ENCODE peak calls at places on chromosomes 5 and 9, in eight cellular contexts. U, X, A, S, Z, M, P and I are unnamed samples.

GRCh38 chr5:181138258-181138657 is 7.3 kb upstream of the OR2V1 start:
- DNase-seq in X (no peak), S (no peak), M (no peak), P (no peak), U (no peak), Z (peak), A (no peak), I (peak)

GRCh38 chr5:138661342-138661975 is 86.3 kb upstream of the HSPA9 start:
- DNase-seq in A (no peak), U (no peak), S (no peak), Z (no peak), P (no peak), X (no peak), M (no peak), I (no peak)

GRCh38 chr5:96080557-96080956 is 118.9 kb upstream of the ELL2 start:
- DNase-seq in M (no peak), P (no peak), U (no peak), A (no peak), Z (peak), X (no peak), S (peak), I (peak)

GRCh38 chr9:117178596-117179111 is 236.2 kb downstream of the ASTN2 start:
- DNase-seq in A (no peak), U (no peak), Z (no peak), P (no peak), X (no peak), M (no peak), S (no peak), I (no peak)

GRCh38 chr5:109105631-109106267 is 304.0 kb downstream of the PJA2 start:
- DNase-seq in Z (peak), P (no peak), U (no peak), A (no peak), M (no peak), S (peak), X (no peak), I (peak)

GRCh38 chr5:76388791-76389512 is 14.1 kb upstream of the IQGAP2 start:
- DNase-seq in P (no peak), Z (no peak), M (no peak), S (no peak), U (no peak), X (no peak), A (no peak), I (no peak)

GRCh38 chr9:32635362-32635761 is at the start of gene TAF1L:
- DNase-seq in M (no peak), Z (no peak), A (no peak), S (no peak), P (no peak), X (no peak), U (no peak), I (no peak)

GRCh38 chr9:8365029-8365428 is 565.5 kb upstream of the DMAC1 start:
- DNase-seq in A (no peak), Z (no peak), M (no peak), U (no peak), X (no peak), P (no peak), S (peak), I (no peak)

GRCh38 chr5:3858524-3858923 is 262.9 kb downstream of the IRX1 start:
- DNase-seq in X (no peak), Z (no peak), A (no peak), P (no peak), M (no peak), S (no peak), U (no peak), I (no peak)

GRCh38 chr5:39441838-39442237 is 17.1 kb upstream of the DAB2 start:
- DNase-seq in Z (no peak), X (no peak), U (no peak), P (no peak), A (no peak), M (no peak), S (no peak), I (no peak)

GRCh38 chr5:74185599-74185998 is 454.9 kb downstream of the ENC1 start:
- DNase-seq in X (no peak), A (no peak), M (no peak), S (peak), Z (peak), P (no peak), U (peak), I (no peak)

GRCh38 chr9:131758972-131759647 is 19.2 kb upstream of the RAPGEF1 start:
- DNase-seq in X (no peak), S (no peak), Z (peak), A (no peak), U (no peak), P (no peak), M (no peak), I (peak)

GRCh38 chr5:92372766-92373165 is 989.6 kb upstream of the ARRDC3 start:
- DNase-seq in A (no peak), M (no peak), U (no peak), X (no peak), Z (no peak), S (no peak), P (no peak), I (peak)

GRCh38 chr5:154098465-154098864 is 59.7 kb downstream of the MFAP3 start:
- DNase-seq in S (no peak), Z (no peak), M (no peak), U (no peak), P (no peak), A (no peak), X (no peak), I (no peak)

GRCh38 chr5:73188764-73189521 is 15.9 kb downstream of the TMEM174 start:
- DNase-seq in Z (peak), S (no peak), P (no peak), U (peak), X (no peak), M (no peak), A (no peak), I (peak)

GRCh38 chr5:168737066-168737465 is 157.9 kb upstream of the PANK3 start:
- DNase-seq in M (no peak), Z (no peak), U (no peak), X (no peak), P (no peak), S (no peak), A (no peak), I (no peak)

GRCh38 chr9:36146666-36147065 is 10.1 kb downstream of the GLIPR2 start:
- DNase-seq in P (no peak), S (no peak), M (no peak), X (no peak), Z (no peak), A (no peak), U (no peak), I (no peak)